ENCODE peak calls at places on chromosomes 11 and 22, in six cellular contexts. One of them, this sample, is unnamed.
A peak's percentile ranks its signal among the peaks of the same experiment; 100 is the strongest.

GRCh38 chr22:38403806-38404205 is 51.2 kb downstream of the KCNJ4 start:
- DNase-seq in fibroblast of lung: peak; percentile 80
- DNase-seq in keratinocyte: no peak
- DNase-seq in neuronal stem cell: no peak
- DNase-seq in K562: no peak
- DNase-seq in PC-3: no peak
- DNase-seq in this sample: no peak

GRCh38 chr11:82606738-82607137 is 126.9 kb downstream of the FAM181B start:
- DNase-seq in fibroblast of lung: no peak
- DNase-seq in keratinocyte: no peak
- DNase-seq in neuronal stem cell: no peak
- DNase-seq in K562: no peak
- DNase-seq in PC-3: no peak
- DNase-seq in this sample: no peak

GRCh38 chr22:44714703-44715350 is 12.8 kb downstream of the PRR5 start:
- DNase-seq in fibroblast of lung: no peak
- DNase-seq in keratinocyte: no peak
- DNase-seq in neuronal stem cell: no peak
- DNase-seq in K562: no peak
- DNase-seq in PC-3: no peak
- DNase-seq in this sample: no peak

GRCh38 chr22:48892571-48893287 is 934.9 kb downstream of the BRD1 start:
- DNase-seq in fibroblast of lung: no peak
- DNase-seq in keratinocyte: no peak
- DNase-seq in neuronal stem cell: no peak
- DNase-seq in K562: no peak
- DNase-seq in PC-3: no peak
- DNase-seq in this sample: no peak

GRCh38 chr11:110125632-110126031 is 32.4 kb downstream of the ZC3H12C start:
- DNase-seq in fibroblast of lung: peak; percentile 75
- DNase-seq in keratinocyte: no peak
- DNase-seq in neuronal stem cell: no peak
- DNase-seq in K562: no peak
- DNase-seq in PC-3: no peak
- DNase-seq in this sample: no peak

GRCh38 chr11:72040497-72041363 is 39.6 kb downstream of the NUMA1 start:
- DNase-seq in fibroblast of lung: peak; percentile 93
- DNase-seq in keratinocyte: peak; percentile 62
- DNase-seq in neuronal stem cell: peak; percentile 83
- DNase-seq in K562: peak; percentile 84
- DNase-seq in PC-3: peak; percentile 96
- DNase-seq in this sample: peak; percentile 91

GRCh38 chr11:43736502-43737193 is 56.1 kb downstream of the HSD17B12 start:
- DNase-seq in fibroblast of lung: peak; percentile 87
- DNase-seq in keratinocyte: peak; percentile 2
- DNase-seq in neuronal stem cell: no peak
- DNase-seq in K562: no peak
- DNase-seq in PC-3: peak; percentile 49
- DNase-seq in this sample: no peak

GRCh38 chr11:32830413-32830738 is 649 bp downstream of the PRRG4 start:
- DNase-seq in fibroblast of lung: no peak
- DNase-seq in keratinocyte: no peak
- DNase-seq in neuronal stem cell: no peak
- DNase-seq in K562: no peak
- DNase-seq in PC-3: peak; percentile 69
- DNase-seq in this sample: no peak

GRCh38 chr11:110250168-110250567 is 46.2 kb downstream of the RDX start:
- DNase-seq in fibroblast of lung: no peak
- DNase-seq in keratinocyte: no peak
- DNase-seq in neuronal stem cell: no peak
- DNase-seq in K562: no peak
- DNase-seq in PC-3: no peak
- DNase-seq in this sample: no peak

GRCh38 chr11:5092821-5093585 is 23.6 kb downstream of the OR52E1 start:
- DNase-seq in fibroblast of lung: no peak
- DNase-seq in keratinocyte: no peak
- DNase-seq in neuronal stem cell: no peak
- DNase-seq in K562: no peak
- DNase-seq in PC-3: no peak
- DNase-seq in this sample: no peak

GRCh38 chr11:19832901-19833300 is 120.3 kb downstream of the NAV2 start:
- DNase-seq in fibroblast of lung: no peak
- DNase-seq in keratinocyte: no peak
- DNase-seq in neuronal stem cell: no peak
- DNase-seq in K562: no peak
- DNase-seq in PC-3: no peak
- DNase-seq in this sample: no peak

GRCh38 chr11:95920460-95921105 is 3.3 kb downstream of the MTMR2 start:
- DNase-seq in fibroblast of lung: no peak
- DNase-seq in keratinocyte: no peak
- DNase-seq in neuronal stem cell: no peak
- DNase-seq in K562: no peak
- DNase-seq in PC-3: peak; percentile 28
- DNase-seq in this sample: no peak

GRCh38 chr11:3105791-3106735 is 48.8 kb upstream of the CARS1 start:
- DNase-seq in fibroblast of lung: no peak
- DNase-seq in keratinocyte: no peak
- DNase-seq in neuronal stem cell: no peak
- DNase-seq in K562: no peak
- DNase-seq in PC-3: no peak
- DNase-seq in this sample: no peak

GRCh38 chr11:133830931-133831907 is 14.1 kb downstream of the SPATA19 start:
- DNase-seq in fibroblast of lung: no peak
- DNase-seq in keratinocyte: no peak
- DNase-seq in neuronal stem cell: no peak
- DNase-seq in K562: no peak
- DNase-seq in PC-3: no peak
- DNase-seq in this sample: peak; percentile 47

GRCh38 chr11:26985941-26986340 is 8.0 kb upstream of the FIBIN start:
- DNase-seq in fibroblast of lung: peak; percentile 50
- DNase-seq in keratinocyte: no peak
- DNase-seq in neuronal stem cell: no peak
- DNase-seq in K562: no peak
- DNase-seq in PC-3: no peak
- DNase-seq in this sample: no peak

GRCh38 chr11:114061053-114062049 is 1.8 kb downstream of the ZBTB16 start:
- DNase-seq in fibroblast of lung: no peak
- DNase-seq in keratinocyte: no peak
- DNase-seq in neuronal stem cell: peak; percentile 18
- DNase-seq in K562: peak; percentile 33
- DNase-seq in PC-3: no peak
- DNase-seq in this sample: peak; percentile 55

GRCh38 chr11:15707971-15708370 is 593.2 kb downstream of the INSC start:
- DNase-seq in fibroblast of lung: peak; percentile 45
- DNase-seq in keratinocyte: no peak
- DNase-seq in neuronal stem cell: no peak
- DNase-seq in K562: no peak
- DNase-seq in PC-3: peak; percentile 9
- DNase-seq in this sample: peak; percentile 9

GRCh38 chr11:97461044-97461880 is 1071.4 kb downstream of the JRKL start:
- DNase-seq in fibroblast of lung: no peak
- DNase-seq in keratinocyte: no peak
- DNase-seq in neuronal stem cell: no peak
- DNase-seq in K562: no peak
- DNase-seq in PC-3: no peak
- DNase-seq in this sample: no peak

GRCh38 chr22:25410849-25411248 is 153.6 kb upstream of the GRK3 start:
- DNase-seq in fibroblast of lung: no peak
- DNase-seq in keratinocyte: no peak
- DNase-seq in neuronal stem cell: no peak
- DNase-seq in K562: no peak
- DNase-seq in PC-3: no peak
- DNase-seq in this sample: no peak

GRCh38 chr22:50061141-50061823 is 3.2 kb upstream of the TTLL8 start:
- DNase-seq in fibroblast of lung: no peak
- DNase-seq in keratinocyte: no peak
- DNase-seq in neuronal stem cell: no peak
- DNase-seq in K562: no peak
- DNase-seq in PC-3: no peak
- DNase-seq in this sample: no peak

GRCh38 chr22:29842740-29843139 is 4.7 kb upstream of the ASCC2 start:
- DNase-seq in fibroblast of lung: peak; percentile 92
- DNase-seq in keratinocyte: peak; percentile 58
- DNase-seq in neuronal stem cell: no peak
- DNase-seq in K562: no peak
- DNase-seq in PC-3: peak; percentile 94
- DNase-seq in this sample: no peak

GRCh38 chr22:45966892-45967365 is 10.0 kb downstream of the WNT7B start:
- DNase-seq in fibroblast of lung: no peak
- DNase-seq in keratinocyte: no peak
- DNase-seq in neuronal stem cell: no peak
- DNase-seq in K562: no peak
- DNase-seq in PC-3: no peak
- DNase-seq in this sample: peak; percentile 75

GRCh38 chr22:49930128-49930527 is 11.7 kb downstream of the CRELD2 start:
- DNase-seq in fibroblast of lung: no peak
- DNase-seq in keratinocyte: no peak
- DNase-seq in neuronal stem cell: no peak
- DNase-seq in K562: no peak
- DNase-seq in PC-3: no peak
- DNase-seq in this sample: no peak

GRCh38 chr11:45150301-45150700 is 3.9 kb downstream of the PRDM11 start:
- DNase-seq in fibroblast of lung: no peak
- DNase-seq in keratinocyte: no peak
- DNase-seq in neuronal stem cell: no peak
- DNase-seq in K562: no peak
- DNase-seq in PC-3: no peak
- DNase-seq in this sample: no peak

GRCh38 chr11:44893250-44894216 is 57.1 kb downstream of the TP53I11 start:
- DNase-seq in fibroblast of lung: no peak
- DNase-seq in keratinocyte: no peak
- DNase-seq in neuronal stem cell: no peak
- DNase-seq in K562: no peak
- DNase-seq in PC-3: no peak
- DNase-seq in this sample: peak; percentile 55

GRCh38 chr11:118171274-118172062 is 5.0 kb downstream of the SCN2B start:
- DNase-seq in fibroblast of lung: peak; percentile 24
- DNase-seq in keratinocyte: no peak
- DNase-seq in neuronal stem cell: peak; percentile 80
- DNase-seq in K562: peak; percentile 87
- DNase-seq in PC-3: peak; percentile 80
- DNase-seq in this sample: peak; percentile 91

GRCh38 chr22:50282361-50283144 is 12.4 kb upstream of the MAPK11 start:
- DNase-seq in fibroblast of lung: peak; percentile 86
- DNase-seq in keratinocyte: peak; percentile 71
- DNase-seq in neuronal stem cell: no peak
- DNase-seq in K562: no peak
- DNase-seq in PC-3: peak; percentile 89
- DNase-seq in this sample: no peak

DNA sequence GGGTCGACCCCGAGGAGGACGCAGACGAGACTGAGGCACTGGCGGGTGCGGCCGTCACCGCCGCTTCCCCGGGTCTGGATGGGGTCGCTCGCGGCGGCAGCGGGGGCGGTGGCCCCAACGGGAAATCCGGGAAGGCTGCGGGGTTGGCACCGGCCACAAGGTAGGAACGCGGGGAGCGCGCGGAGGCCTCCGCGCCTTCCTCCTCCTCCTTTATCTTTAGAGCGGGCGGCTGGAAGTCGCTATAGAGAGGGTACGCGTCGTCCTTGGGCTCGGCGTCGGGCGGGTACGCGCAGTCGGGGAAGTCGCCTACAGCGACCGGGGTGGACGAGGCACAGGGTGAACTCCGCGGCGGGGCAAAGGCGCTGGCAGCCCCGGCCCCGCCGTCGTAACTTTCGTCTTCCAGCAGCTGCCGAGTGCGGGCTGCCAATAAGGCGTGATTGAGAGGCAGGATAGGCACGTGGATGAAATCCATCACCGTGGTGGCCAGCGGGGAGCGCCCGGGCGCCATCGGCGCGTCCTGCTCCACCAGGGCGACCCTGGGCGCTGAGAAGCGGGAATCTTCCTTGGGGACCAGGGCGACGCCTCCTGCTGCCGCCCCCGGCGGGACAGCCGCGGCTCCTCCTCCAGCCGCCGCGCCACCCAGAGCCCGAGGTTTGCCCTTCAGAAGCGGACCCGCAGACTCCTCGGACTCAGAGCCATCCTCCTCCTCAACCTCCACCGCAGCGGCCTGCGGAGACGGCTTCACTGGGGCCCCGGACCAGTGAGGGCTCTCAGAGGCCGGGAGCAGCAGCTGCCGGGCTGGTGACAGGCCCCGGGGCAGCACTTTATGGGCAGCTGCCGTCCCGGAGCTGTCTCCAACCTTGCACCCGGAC is 1.7 kb downstream of the PGR start:
- DNase-seq in fibroblast of lung: no peak
- DNase-seq in keratinocyte: no peak
- DNase-seq in neuronal stem cell: peak; percentile 36
- DNase-seq in K562: peak; percentile 34
- DNase-seq in PC-3: no peak
- DNase-seq in this sample: peak; percentile 58
- H3K9ac ChIP-seq in fibroblast of lung: peak overlapping the region; percentile 44
- H3K9ac ChIP-seq in keratinocyte: no peak overlapping the region
- H3K9ac ChIP-seq in neuronal stem cell: peak overlapping the region; percentile 81
- H3K9ac ChIP-seq in K562: peak overlapping the region; percentile 89
- H3K9ac ChIP-seq in PC-3: no peak overlapping the region
- H3K9ac ChIP-seq in this sample: no peak overlapping the region

DNA sequence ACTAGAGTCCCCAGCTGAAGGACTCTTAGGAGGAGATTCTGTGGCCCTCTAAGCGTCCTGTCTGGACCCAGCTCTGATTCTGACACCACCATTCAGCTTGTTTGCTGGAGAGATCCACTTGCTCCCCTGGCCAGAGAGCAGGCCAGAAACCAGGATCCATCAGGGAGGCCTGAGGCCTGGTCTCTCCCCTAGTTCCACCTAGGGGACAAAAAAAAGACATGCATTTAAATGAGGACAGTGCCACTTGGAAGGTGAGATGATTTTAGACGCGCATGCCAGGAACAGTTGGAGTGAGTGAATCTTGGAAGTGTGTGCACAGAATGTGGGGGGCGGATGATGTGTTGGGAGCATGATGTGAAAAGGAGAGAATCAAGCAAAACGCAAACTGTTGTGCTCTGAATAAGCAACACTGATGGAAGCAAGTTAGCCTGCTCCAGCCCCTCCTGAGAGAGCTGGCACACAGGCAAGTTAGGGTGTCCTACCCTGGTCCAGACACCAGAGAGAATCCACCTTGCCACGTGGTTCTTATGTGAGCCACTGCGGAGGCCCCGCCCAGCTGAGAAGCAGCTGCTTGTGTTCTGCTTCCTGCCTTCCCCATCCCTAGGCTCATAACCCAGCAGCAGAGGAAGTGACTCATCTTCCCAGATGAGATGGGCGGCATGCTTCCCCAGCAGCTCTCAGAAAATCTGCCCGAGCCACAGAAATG is 8.0 kb upstream of the SLCO2B1 start:
- DNase-seq in fibroblast of lung: peak; percentile 95
- DNase-seq in keratinocyte: peak; percentile 84
- DNase-seq in neuronal stem cell: no peak
- DNase-seq in K562: peak; percentile 87
- DNase-seq in PC-3: peak; percentile 94
- DNase-seq in this sample: no peak
- H2AFZ ChIP-seq in fibroblast of lung: peak overlapping the region; percentile 72
- H2AFZ ChIP-seq in keratinocyte: peak overlapping the region; percentile 12
- H2AFZ ChIP-seq in neuronal stem cell: peak overlapping the region; percentile 78
- H2AFZ ChIP-seq in K562: peak overlapping the region; percentile 65
- H2AFZ ChIP-seq in PC-3: peak overlapping the region; percentile 67
- H2AFZ ChIP-seq in this sample: no peak overlapping the region

GRCh38 chr11:83655996-83656395 is 369.8 kb upstream of the CCDC90B start:
- DNase-seq in fibroblast of lung: no peak
- DNase-seq in keratinocyte: no peak
- DNase-seq in neuronal stem cell: no peak
- DNase-seq in K562: no peak
- DNase-seq in PC-3: no peak
- DNase-seq in this sample: no peak
- H3K27ac ChIP-seq in fibroblast of lung: no peak overlapping the region
- H3K27ac ChIP-seq in keratinocyte: no peak overlapping the region
- H3K27ac ChIP-seq in neuronal stem cell: no peak overlapping the region
- H3K27ac ChIP-seq in K562: no peak overlapping the region
- H3K27ac ChIP-seq in PC-3: no peak overlapping the region
- H3K27ac ChIP-seq in this sample: no peak overlapping the region

GRCh38 chr22:42938449-42938848 is 76.5 kb downstream of the PACSIN2 start:
- DNase-seq in fibroblast of lung: no peak
- DNase-seq in keratinocyte: no peak
- DNase-seq in neuronal stem cell: no peak
- DNase-seq in K562: no peak
- DNase-seq in PC-3: no peak
- DNase-seq in this sample: no peak
- H3K9ac ChIP-seq in fibroblast of lung: no peak overlapping the region
- H3K9ac ChIP-seq in keratinocyte: no peak overlapping the region
- H3K9ac ChIP-seq in neuronal stem cell: no peak overlapping the region
- H3K9ac ChIP-seq in K562: no peak overlapping the region
- H3K9ac ChIP-seq in PC-3: peak overlapping the region; percentile 85
- H3K9ac ChIP-seq in this sample: no peak overlapping the region

This sample was measured in neural progenitor cell.